ENCODE peak calls at places on chromosomes 5 and 9, in nine cellular contexts. B is endothelial cell; Z is CD8-positive, alpha-beta T cell; C is tibial artery; L is mucosa of descending colon; V is spleen; U is GM13976; T is Panc1; X is adrenal gland. F is an unnamed sample.

GRCh38 chr9:78363221-78363620 is 66.3 kb downstream of the PSAT1 start:
- DNase-seq in Z (no peak), X (no peak), U (no peak), V (no peak), T (no peak), C (no peak), B (no peak), L (no peak), F (no peak)

GRCh38 chr5:119483155-119483554 is 30.9 kb downstream of the HSD17B4 start:
- DNase-seq in U (no peak), Z (no peak), B (no peak), V (no peak), X (no peak), L (no peak), T (no peak), C (no peak), F (no peak)

GRCh38 chr9:133696036-133696435 is 42.1 kb downstream of the SARDH start:
- DNase-seq in X (no peak), L (peak; percentile 39), U (no peak), T (no peak), B (no peak), V (no peak), Z (no peak), C (no peak), F (no peak)

GRCh38 chr9:4866239-4866969 is 73.7 kb downstream of the RCL1 start:
- DNase-seq in T (no peak), B (no peak), L (no peak), U (no peak), X (no peak), C (no peak), Z (no peak), V (no peak), F (no peak)

GRCh38 chr9:121566401-121567141 is 66.9 kb upstream of the GGTA1 start:
- DNase-seq in C (peak; percentile 58), B (no peak), X (no peak), T (no peak), U (no peak), Z (no peak), L (no peak), V (no peak), F (no peak)

GRCh38 chr5:124546643-124547042 is 199.8 kb downstream of the ZNF608 start:
- DNase-seq in Z (no peak), L (no peak), C (no peak), X (no peak), B (no peak), U (no peak), V (no peak), T (no peak), F (no peak)

GRCh38 chr5:82107277-82107676 is 135.5 kb downstream of the ATG10 start:
- DNase-seq in B (no peak), L (no peak), T (peak; percentile 12), X (no peak), Z (no peak), U (no peak), C (no peak), V (no peak), F (no peak)

GRCh38 chr9:91474656-91475055 is 51.0 kb upstream of the NFIL3 start:
- DNase-seq in B (no peak), V (no peak), Z (no peak), L (no peak), C (no peak), T (no peak), X (no peak), U (no peak), F (no peak)

GRCh38 chr9:114382951-114383865 is 4.6 kb downstream of the AKNA start:
- DNase-seq in V (peak; percentile 90), X (no peak), C (peak; percentile 71), B (no peak), Z (peak; percentile 74), T (no peak), U (peak; percentile 69), L (peak; percentile 69), F (peak; percentile 63)

GRCh38 chr9:136055715-136056545 is 39.2 kb downstream of the NACC2 start:
- DNase-seq in Z (no peak), C (peak; percentile 10), V (no peak), X (no peak), B (no peak), T (no peak), U (peak; percentile 43), L (no peak), F (no peak)

GRCh38 chr9:26426732-26427131 is 465.9 kb downstream of the CAAP1 start:
- DNase-seq in T (no peak), V (peak; percentile 39), L (no peak), U (no peak), X (no peak), B (no peak), Z (no peak), C (no peak), F (no peak)

GRCh38 chr5:103866169-103866568 is 303.6 kb upstream of the NUDT12 start:
- DNase-seq in V (no peak), L (no peak), T (no peak), U (no peak), Z (no peak), B (no peak), X (no peak), C (no peak), F (no peak)

GRCh38 chr9:70639853-70640814 is 225.7 kb upstream of the KLF9 start:
- DNase-seq in X (no peak), V (no peak), B (peak; percentile 29), U (no peak), T (peak; percentile 18), Z (no peak), C (no peak), L (no peak), F (no peak)

GRCh38 chr5:154163327-154163997 is 27.1 kb upstream of the GALNT10 start:
- DNase-seq in U (no peak), Z (no peak), X (no peak), C (no peak), V (no peak), T (no peak), L (no peak), B (no peak), F (no peak)

GRCh38 chr5:150159741-150160179 is 4.1 kb upstream of the PDGFRB start:
- DNase-seq in C (peak; percentile 59), U (peak; percentile 57), Z (no peak), L (no peak), X (no peak), B (no peak), V (no peak), T (no peak), F (no peak)

GRCh38 chr5:12668564-12668963 is 764.3 kb upstream of the CTNND2 start:
- DNase-seq in X (no peak), U (no peak), Z (no peak), C (no peak), V (no peak), T (no peak), L (no peak), B (no peak), F (no peak)

GRCh38 chr5:12672141-12672540 is 767.9 kb upstream of the CTNND2 start:
- DNase-seq in V (no peak), T (no peak), C (no peak), U (no peak), B (no peak), X (no peak), L (no peak), Z (no peak), F (no peak)

GRCh38 chr5:12669326-12669725 is 765.1 kb upstream of the CTNND2 start:
- DNase-seq in X (no peak), Z (no peak), V (no peak), T (no peak), C (no peak), U (no peak), L (no peak), B (no peak), F (no peak)
- TF ChIP-seq CTCF in X (no peak), Z (no peak), V (no peak), T (no peak), C (no peak), U (no peak), L (no peak), B (no peak), F (no peak)

GRCh38 chr9:98365227-98365669 is 109.8 kb upstream of the TBC1D2 start:
- DNase-seq in X (no peak), C (no peak), T (no peak), B (no peak), L (no peak), U (no peak), Z (no peak), V (no peak), F (no peak)
- TF ChIP-seq CTCF in X (peak; percentile 28), C (no peak), T (peak; percentile 62), B (peak; percentile 67), L (peak; percentile 10), U (peak; percentile 12), Z (no peak), V (peak; percentile 32), F (no peak)

GRCh38 chr5:63401434-63402046 is 560.7 kb downstream of the HTR1A start:
- DNase-seq in C (peak; percentile 41), Z (no peak), B (peak; percentile 78), T (peak; percentile 22), X (peak; percentile 71), V (no peak), L (no peak), U (peak; percentile 7), F (no peak)
- TF ChIP-seq CTCF in C (peak; percentile 26), Z (no peak), B (peak; percentile 79), T (peak; percentile 84), X (peak; percentile 60), V (no peak), L (no peak), U (peak; percentile 64), F (no peak)

GRCh38 chr9:82570226-82570625 is 492.7 kb downstream of the RASEF start:
- DNase-seq in B (no peak), V (no peak), T (no peak), Z (no peak), U (no peak), X (no peak), C (no peak), L (no peak), F (no peak)
- TF ChIP-seq CTCF in B (no peak), V (no peak), T (no peak), Z (no peak), U (no peak), X (no peak), C (no peak), L (no peak), F (no peak)

GRCh38 chr5:98111686-98112085 is 661.8 kb upstream of the RGMB start:
- DNase-seq in V (no peak), X (no peak), Z (no peak), B (no peak), T (no peak), L (no peak), C (no peak), U (no peak), F (no peak)
- TF ChIP-seq CTCF in V (no peak), X (no peak), Z (no peak), B (no peak), T (no peak), L (no peak), C (no peak), U (no peak), F (no peak)

GRCh38 chr5:78300464-78301045 is 6.1 kb upstream of the AP3B1 start:
- DNase-seq in Z (no peak), X (no peak), T (no peak), V (no peak), U (no peak), C (no peak), L (no peak), B (no peak), F (no peak)
- TF ChIP-seq CTCF in Z (peak; percentile 49), X (peak; percentile 20), T (peak; percentile 57), V (peak; percentile 29), U (peak; percentile 21), C (no peak), L (no peak), B (peak; percentile 15), F (no peak)

F was measured in activated B cell treated with CpG ODN at 0.5 μM for 24 hours.